ENCODE peak calls at places on chromosomes 5 and 9, in six cellular contexts. C is IMR-90, H is PC-3, M is psoas muscle, X is heart left ventricle, Q is GM23338. I is an unnamed sample.
A peak's percentile ranks its signal among the peaks of the same experiment; 100 is the strongest.

GRCh38 chr5:151137067-151137825 is 20.3 kb downstream of the ANXA6 start:
- DNase-seq in C (no peak), H (no peak), M (no peak), X (no peak), Q (no peak), I (no peak)

GRCh38 chr5:11854926-11855325 is 49.3 kb downstream of the CTNND2 start:
- DNase-seq in C (no peak), H (no peak), M (no peak), X (no peak), Q (no peak), I (no peak)

GRCh38 chr5:74736759-74737158 is 30.2 kb downstream of the GFM2 start:
- DNase-seq in C (no peak), H (no peak), M (no peak), X (no peak), Q (no peak), I (no peak)

GRCh38 chr5:138960145-138960692 is 85.1 kb upstream of the LRRTM2 start:
- DNase-seq in C (no peak), H (no peak), M (no peak), X (no peak), Q (no peak), I (no peak)

GRCh38 chr5:179164331-179165311 is 104.4 kb downstream of the ZNF354C start:
- DNase-seq in C (no peak), H (no peak), M (no peak), X (no peak), Q (no peak), I (no peak)

GRCh38 chr5:170642776-170643436 is 139.1 kb downstream of the KCNIP1 start:
- DNase-seq in C (no peak), H (peak; percentile 16), M (no peak), X (no peak), Q (no peak), I (no peak)

GRCh38 chr5:54090495-54091084 is 219.8 kb downstream of the ARL15 start:
- DNase-seq in C (peak; percentile 85), H (peak; percentile 23), M (no peak), X (no peak), Q (peak; percentile 27), I (no peak)

GRCh38 chr5:31987985-31988710 is 186.0 kb downstream of the GOLPH3 start:
- DNase-seq in C (peak; percentile 97), H (peak; percentile 99), M (no peak), X (no peak), Q (no peak), I (no peak)

GRCh38 chr9:18629136-18629535 is 155.2 kb downstream of the ADAMTSL1 start:
- DNase-seq in C (no peak), H (no peak), M (no peak), X (no peak), Q (no peak), I (no peak)

GRCh38 chr5:138234651-138235050 is 21.5 kb upstream of the CDC23 start:
- DNase-seq in C (no peak), H (no peak), M (no peak), X (no peak), Q (no peak), I (no peak)

GRCh38 chr5:177455036-177455660 is 8.5 kb downstream of the PRR7 start:
- DNase-seq in C (peak; percentile 57), H (peak; percentile 82), M (peak; percentile 89), X (peak; percentile 82), Q (peak; percentile 95), I (peak; percentile 89)

GRCh38 chr5:14577079-14577725 is 4.4 kb upstream of the OTULINL start:
- DNase-seq in C (no peak), H (no peak), M (no peak), X (no peak), Q (peak; percentile 66), I (no peak)

GRCh38 chr9:124202447-124202971 is 55.2 kb upstream of the NEK6 start:
- DNase-seq in C (peak; percentile 16), H (no peak), M (peak; percentile 59), X (peak; percentile 45), Q (no peak), I (peak; percentile 76)

GRCh38 chr5:55220433-55221185 is 6.5 kb downstream of the MCIDAS start:
- DNase-seq in C (no peak), H (no peak), M (no peak), X (no peak), Q (peak; percentile 83), I (peak; percentile 33)

GRCh38 chr5:36692791-36693763 is 86.7 kb downstream of the SLC1A3 start:
- DNase-seq in C (peak; percentile 53), H (peak; percentile 83), M (peak; percentile 91), X (peak; percentile 78), Q (peak; percentile 96), I (peak; percentile 82)

GRCh38 chr5:139636207-139636792 is 11.8 kb upstream of the CXXC5 start:
- DNase-seq in C (no peak), H (no peak), M (no peak), X (no peak), Q (no peak), I (peak; percentile 85)

GRCh38 chr5:116013931-116014330 is 18.3 kb upstream of the ARL14EPL start:
- DNase-seq in C (no peak), H (no peak), M (no peak), X (no peak), Q (no peak), I (no peak)

GRCh38 chr9:129933709-129934586 is 98.7 kb downstream of the USP20 start:
- DNase-seq in C (peak; percentile 14), H (no peak), M (no peak), X (no peak), Q (no peak), I (no peak)

GRCh38 chr5:134911285-134912215 is 6.6 kb downstream of the PCBD2 start:
- DNase-seq in C (no peak), H (no peak), M (no peak), X (no peak), Q (no peak), I (no peak)

GRCh38 chr5:128708841-128709240 is 170.8 kb upstream of the FBN2 start:
- DNase-seq in C (no peak), H (peak; percentile 82), M (no peak), X (no peak), Q (no peak), I (no peak)

GRCh38 chr5:74141053-74141452 is 499.5 kb downstream of the ENC1 start:
- DNase-seq in C (peak; percentile 79), H (peak; percentile 53), M (no peak), X (no peak), Q (no peak), I (no peak)

GRCh38 chr5:170055606-170056005 is 50.1 kb upstream of the FOXI1 start:
- DNase-seq in C (no peak), H (no peak), M (no peak), X (no peak), Q (no peak), I (no peak)

GRCh38 chr9:4887556-4887955 is 94.8 kb downstream of the RCL1 start:
- DNase-seq in C (peak; percentile 65), H (no peak), M (no peak), X (no peak), Q (no peak), I (no peak)

GRCh38 chr9:14501366-14501765 is 187.4 kb upstream of the NFIB start:
- DNase-seq in C (no peak), H (no peak), M (no peak), X (no peak), Q (no peak), I (no peak)

GRCh38 chr5:37735649-37736347 is 104.0 kb downstream of the GDNF start:
- DNase-seq in C (peak; percentile 44), H (no peak), M (peak; percentile 89), X (no peak), Q (no peak), I (no peak)

GRCh38 chr5:103674739-103675138 is 112.2 kb upstream of the NUDT12 start:
- DNase-seq in C (peak; percentile 17), H (no peak), M (no peak), X (no peak), Q (no peak), I (no peak)

GRCh38 chr5:56169949-56170348 is 63.2 kb downstream of the ANKRD55 start:
- DNase-seq in C (no peak), H (no peak), M (no peak), X (no peak), Q (no peak), I (no peak)

GRCh38 chr5:176787676-176788075 is 22.7 kb upstream of the UNC5A start:
- DNase-seq in C (no peak), H (no peak), M (no peak), X (no peak), Q (no peak), I (no peak)

GRCh38 chr5:158716668-158717067 is 383.0 kb downstream of the EBF1 start:
- DNase-seq in C (no peak), H (peak; percentile 37), M (no peak), X (no peak), Q (peak; percentile 47), I (no peak)

GRCh38 chr5:72525816-72526215 is 18.6 kb upstream of the ZNF366 start:
- DNase-seq in C (peak; percentile 77), H (peak; percentile 56), M (no peak), X (no peak), Q (no peak), I (no peak)

GRCh38 chr5:180171568-180172094 is 37.4 kb downstream of the RASGEF1C start:
- DNase-seq in C (no peak), H (no peak), M (no peak), X (no peak), Q (no peak), I (no peak)

GRCh38 chr9:87382902-87383301 is 114.8 kb upstream of the DAPK1 start:
- DNase-seq in C (peak; percentile 10), H (no peak), M (no peak), X (no peak), Q (no peak), I (no peak)

GRCh38 chr9:119349548-119349947 is 19.7 kb downstream of the BRINP1 start:
- DNase-seq in C (no peak), H (no peak), M (no peak), X (no peak), Q (peak; percentile 79), I (no peak)
- TF ChIP-seq CTCF in C (no peak), H (no peak), M (no peak), X (no peak), Q (peak; percentile 47), I (no peak)

GRCh38 chr5:144102979-144103378 is 67.5 kb downstream of the YIPF5 start:
- DNase-seq in C (no peak), H (no peak), M (no peak), X (no peak), Q (no peak), I (no peak)
- TF ChIP-seq CTCF in C (no peak), H (no peak), M (no peak), X (no peak), Q (no peak), I (no peak)

GRCh38 chr9:135827866-135828580 is 79.3 kb downstream of the CAMSAP1 start:
- DNase-seq in C (no peak), H (no peak), M (no peak), X (no peak), Q (no peak), I (no peak)
- TF ChIP-seq CTCF in C (no peak), H (no peak), M (no peak), X (no peak), Q (no peak), I (no peak)

DNA sequence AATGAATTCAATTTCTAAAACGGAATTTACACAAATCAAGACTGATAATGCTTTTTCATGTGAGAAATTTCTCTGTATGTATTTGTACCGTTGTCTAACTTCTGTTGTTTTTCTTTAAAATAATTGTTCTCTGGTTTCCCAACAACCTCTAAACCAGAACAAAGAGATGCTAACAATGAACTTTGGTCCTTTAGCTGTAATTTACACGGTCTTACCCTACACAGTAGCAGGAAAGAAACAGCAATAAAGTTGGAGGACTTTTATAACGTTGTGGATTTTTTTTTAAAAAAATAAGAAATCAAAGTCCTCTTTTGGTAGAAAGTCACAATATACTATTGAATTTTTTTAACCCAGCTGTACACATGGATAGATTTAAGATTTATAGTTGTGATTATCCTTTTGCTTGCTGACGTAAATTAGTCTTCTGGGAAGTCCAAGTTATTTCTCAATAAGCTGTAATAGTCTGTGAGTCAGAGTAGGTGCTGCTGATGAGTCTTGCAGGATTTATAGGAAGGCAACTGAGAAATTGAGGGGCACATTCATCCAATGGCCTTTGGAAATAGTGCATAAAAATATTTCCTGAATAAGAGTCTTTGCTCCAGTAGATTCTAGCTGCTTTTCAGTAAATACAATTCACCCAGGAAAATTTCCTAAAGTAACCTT is 76.8 kb upstream of the PCSK1 start:
- DNase-seq in C (peak; percentile 97), H (peak; percentile 55), M (no peak), X (no peak), Q (no peak), I (no peak)
- TF ChIP-seq CTCF in C (no peak), H (no peak), M (no peak), X (no peak), Q (no peak), I (no peak)